ENCODE peak calls at places on chromosomes 7 and 10, in nine cellular contexts. H, U, J, X, Q, C, S, V and O are unnamed samples.

GRCh38 chr10:103481974-103482531 is 3.0 kb upstream of the CALHM3 start:
- DNase-seq in Q (no peak), X (peak; percentile 41), V (no peak), S (no peak), C (peak; percentile 76), J (no peak), U (no peak), H (peak; percentile 62), O (no peak)

GRCh38 chr10:84469470-84469869 is 141.1 kb downstream of the CCSER2 start:
- DNase-seq in V (no peak), H (no peak), J (no peak), X (no peak), C (no peak), S (no peak), Q (no peak), U (no peak), O (no peak)

GRCh38 chr10:102504976-102505300 is 1.2 kb downstream of the SUFU start:
- DNase-seq in Q (no peak), S (peak; percentile 51), X (no peak), J (peak; percentile 49), H (no peak), U (no peak), C (no peak), V (no peak), O (no peak)

GRCh38 chr7:113085781-113086390 is 741 bp downstream of the GPR85 start:
- DNase-seq in U (no peak), X (no peak), J (no peak), H (peak; percentile 19), V (no peak), Q (no peak), S (no peak), C (peak; percentile 20), O (no peak)

GRCh38 chr10:77637986-77638765 is 568 bp upstream of the KCNMA1 start:
- DNase-seq in J (peak; percentile 74), S (peak; percentile 82), U (no peak), C (peak; percentile 77), X (no peak), Q (peak; percentile 90), V (no peak), H (no peak), O (peak; percentile 31)

GRCh38 chr10:71009031-71009605 is 120.8 kb upstream of the PCBD1 start:
- DNase-seq in Q (no peak), H (no peak), S (no peak), U (no peak), J (no peak), C (no peak), V (no peak), X (no peak), O (no peak)

GRCh38 chr10:5518143-5518542 is 6.6 kb upstream of the CALML3 start:
- DNase-seq in J (peak; percentile 42), Q (no peak), X (no peak), H (no peak), U (no peak), S (no peak), C (no peak), V (no peak), O (peak; percentile 42)

GRCh38 chr10:10792681-10793080 is 225.0 kb upstream of the CELF2 start:
- DNase-seq in S (no peak), U (no peak), J (no peak), C (peak; percentile 22), V (no peak), X (no peak), Q (no peak), H (no peak), O (no peak)

GRCh38 chr10:6019796-6020195 is 42.4 kb downstream of the IL2RA start:
- DNase-seq in J (no peak), Q (peak; percentile 37), C (no peak), U (no peak), V (no peak), X (no peak), H (no peak), S (no peak), O (no peak)

GRCh38 chr7:151276651-151277590 is 28.4 kb upstream of the SMARCD3 start:
- DNase-seq in H (peak; percentile 84), X (no peak), J (peak; percentile 78), S (peak; percentile 87), U (peak; percentile 70), Q (peak; percentile 90), C (peak; percentile 86), V (peak; percentile 23), O (peak; percentile 43)

GRCh38 chr7:74587435-74588126 is 69.9 kb upstream of the GTF2I start:
- DNase-seq in J (peak; percentile 95), V (no peak), U (peak; percentile 56), X (no peak), H (peak; percentile 87), S (peak; percentile 80), C (peak; percentile 67), Q (peak; percentile 50), O (peak; percentile 81)

GRCh38 chr10:126171555-126171954 is 216.7 kb downstream of the ADAM12 start:
- DNase-seq in Q (no peak), H (no peak), V (no peak), J (no peak), C (no peak), S (no peak), U (no peak), X (no peak), O (no peak)

GRCh38 chr7:111558948-111559347 is 3.3 kb downstream of the IMMP2L start:
- DNase-seq in C (no peak), H (no peak), Q (no peak), S (no peak), J (no peak), X (no peak), V (no peak), U (no peak), O (no peak)

GRCh38 chr10:18406136-18406535 is 245.3 kb downstream of the NSUN6 start:
- DNase-seq in S (no peak), U (no peak), X (no peak), V (no peak), C (peak; percentile 62), H (no peak), Q (no peak), J (no peak), O (no peak)

DNA sequence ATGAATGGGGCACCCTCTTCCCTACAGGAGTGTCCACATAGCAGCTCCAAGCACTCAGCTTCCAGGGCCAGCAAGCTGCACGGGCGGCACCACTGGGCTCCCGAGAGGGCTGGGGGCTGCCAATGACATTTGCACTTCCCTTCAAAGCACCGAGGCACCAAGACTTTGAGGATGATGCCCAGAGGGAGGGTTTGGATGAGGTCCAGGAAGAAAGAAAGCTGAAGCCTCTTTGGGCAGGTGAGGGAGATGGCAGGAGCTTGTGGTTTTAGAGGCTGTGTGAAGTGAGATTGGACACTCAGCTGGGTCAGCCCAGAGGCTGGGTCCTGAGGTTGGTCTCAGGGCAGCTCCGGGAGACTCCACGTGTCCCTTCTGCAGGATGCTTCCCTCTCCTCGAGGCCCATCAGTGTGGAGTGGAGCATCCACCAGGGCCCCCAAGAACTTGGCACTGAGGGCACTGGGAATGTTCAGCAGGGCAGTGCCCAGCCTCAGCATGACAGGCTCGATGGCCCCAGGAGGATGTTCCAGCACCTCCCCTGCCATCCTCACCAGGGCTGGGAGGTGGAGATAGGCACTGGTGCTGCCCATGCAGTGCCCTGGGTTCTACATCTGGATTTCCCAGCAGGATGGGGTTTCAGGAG is 54.9 kb upstream of the IGFBP3 start:
- DNase-seq in U (no peak), J (no peak), H (no peak), X (no peak), C (no peak), S (no peak), V (no peak), Q (peak; percentile 48), O (no peak)
- H3K4me1 ChIP-seq in U (peaks cover 7% of the 10 kb centered on the region), J (no peaks in the 10 kb centered on the region), H (no peaks in the 10 kb centered on the region), X (peaks cover 25% of the 10 kb centered on the region), C (peaks cover 4% of the 10 kb centered on the region), S (no peaks in the 10 kb centered on the region), V (peaks cover 7% of the 10 kb centered on the region), Q (peaks cover 6% of the 10 kb centered on the region), O (no peaks in the 10 kb centered on the region)

GRCh38 chr10:93462881-93463280 is 19.3 kb downstream of the MYOF start:
- DNase-seq in U (no peak), H (no peak), Q (no peak), J (peak; percentile 68), C (no peak), V (no peak), S (no peak), X (no peak), O (no peak)

GRCh38 chr10:93463723-93464511 is 18.2 kb downstream of the MYOF start:
- DNase-seq in X (no peak), C (no peak), S (no peak), J (peak; percentile 85), U (no peak), Q (no peak), H (no peak), V (no peak), O (peak; percentile 37)

GRCh38 chr10:93461124-93461806 is 20.9 kb downstream of the MYOF start:
- DNase-seq in J (peak; percentile 26), Q (no peak), S (no peak), U (no peak), C (no peak), H (no peak), X (no peak), V (no peak), O (no peak)

GRCh38 chr10:93462371-93462770 is 19.8 kb downstream of the MYOF start:
- DNase-seq in S (no peak), J (no peak), C (no peak), X (no peak), Q (no peak), V (no peak), H (no peak), U (no peak), O (no peak)

DNA sequence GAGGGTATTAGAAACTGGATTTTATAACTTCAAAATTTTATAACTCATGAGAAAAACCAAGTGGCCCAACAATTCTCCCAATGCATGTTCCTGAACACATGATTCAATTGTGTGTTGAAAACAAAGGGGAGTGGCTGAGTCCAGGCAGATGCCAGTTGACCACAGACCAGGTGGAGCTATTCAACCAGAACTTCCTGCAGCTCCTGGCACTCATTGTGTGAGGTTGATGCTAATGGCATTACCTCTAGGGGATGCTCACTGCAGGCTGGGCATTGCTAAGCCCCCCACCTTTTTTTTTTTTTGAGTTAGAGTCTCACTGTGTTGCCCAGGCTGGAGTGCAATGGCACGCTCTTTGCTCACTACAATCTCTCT is 20.3 kb downstream of the MYOF start:
- DNase-seq in C (no peak), Q (no peak), V (no peak), U (peak; percentile 79), J (peak; percentile 59), H (no peak), S (no peak), X (no peak), O (no peak)
- H3K27ac ChIP-seq in C (no peak overlapping the region), Q (peak overlapping the region; percentile 93), V (no peak overlapping the region), U (peak overlapping the region; percentile 93), J (peak overlapping the region; percentile 96), H (no peak overlapping the region), S (no peak overlapping the region), X (peak overlapping the region; percentile 100), O (peak overlapping the region; percentile 93)

GRCh38 chr10:95308389-95309302 is 17.8 kb upstream of the PDLIM1 start:
- DNase-seq in S (no peak), C (no peak), X (peak; percentile 81), U (peak; percentile 80), Q (no peak), H (peak; percentile 51), V (no peak), J (peak; percentile 94), O (peak; percentile 90)
- TF ChIP-seq POLR2AphosphoS5 in S (no peak), C (no peak), X (peak; percentile 90), U (no peak), Q (peak; percentile 71), H (no peak), V (no peak), J (peak; percentile 32), O (peak; percentile 78)

DNA sequence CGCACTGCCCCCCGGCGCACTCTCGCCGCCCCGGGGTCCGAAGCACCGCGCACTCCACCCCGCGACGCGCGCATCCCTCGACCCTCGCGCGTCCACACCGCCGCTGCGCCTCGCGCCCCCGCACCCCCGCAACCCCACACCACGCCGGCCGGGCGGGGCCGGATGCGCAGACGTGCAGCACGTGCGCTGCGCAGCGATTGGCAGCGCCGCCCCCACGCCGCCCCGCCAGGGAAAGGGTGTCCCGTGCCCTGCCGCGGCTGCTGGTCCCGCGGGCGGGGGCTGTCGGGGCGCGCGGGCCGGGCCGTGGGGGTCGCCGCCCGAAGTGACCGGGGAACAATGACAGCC is 53.7 kb upstream of the KDM7A start:
- DNase-seq in C (no peak), J (no peak), H (no peak), Q (peak; percentile 94), V (no peak), U (no peak), X (no peak), S (peak; percentile 97), O (peak; percentile 75)
- H3K4me1 ChIP-seq in C (peaks cover 13% of the 10 kb centered on the region), J (no peaks in the 10 kb centered on the region), H (peaks cover 10% of the 10 kb centered on the region), Q (peaks cover 32% of the 10 kb centered on the region), V (peaks cover 9% of the 10 kb centered on the region), U (no peaks in the 10 kb centered on the region), X (no peaks in the 10 kb centered on the region), S (peaks cover 72% of the 10 kb centered on the region), O (peaks cover 11% of the 10 kb centered on the region)